ENCODE peak calls at places on chromosomes 13 and 19, in eight cellular contexts. K is type B pancreatic cell; O is CD4-positive, CD25-positive, alpha-beta regulatory T cell; X is stimulated activated CD4-positive, alpha-beta T cell treated with anti-CD3 and anti-CD28 coated beads, Interleukin-15, amount 100 ng/mL, for 1 hour; P is activated CD4-positive, alpha-beta T cell treated with anti-CD3 and anti-CD28 coated beads for 4 hours; Y is Peyer's patch; V is cardiac muscle cell; Z is NCI-H1092. C is an unnamed sample.

GRCh38 chr13:80084086-80084676 is 256.7 kb downstream of the SPRY2 start:
- DNase-seq in K (no peak), O (no peak), X (no peak), P (no peak), Y (no peak), V (peak; percentile 95), Z (peak; percentile 5), C (peak; percentile 93)

GRCh38 chr13:30576528-30576927 is 41.2 kb upstream of the USPL1 start:
- DNase-seq in K (no peak), O (peak; percentile 23), X (peak; percentile 8), P (peak; percentile 47), Y (no peak), V (peak; percentile 62), Z (no peak), C (no peak)

GRCh38 chr13:33524086-33524485 is 238.5 kb upstream of the STARD13 start:
- DNase-seq in K (no peak), O (no peak), X (no peak), P (no peak), Y (no peak), V (peak; percentile 89), Z (no peak), C (no peak)

GRCh38 chr19:5534787-5535586 is 32.8 kb downstream of the TINCR start:
- DNase-seq in K (no peak), O (no peak), X (no peak), P (no peak), Y (no peak), V (no peak), Z (no peak), C (no peak)

GRCh38 chr13:111217661-111218060 is 102.6 kb downstream of the ARHGEF7 start:
- DNase-seq in K (no peak), O (no peak), X (no peak), P (no peak), Y (no peak), V (no peak), Z (no peak), C (no peak)

GRCh38 chr13:52085416-52085815 is 43.5 kb downstream of the NEK5 start:
- DNase-seq in K (no peak), O (no peak), X (no peak), P (no peak), Y (no peak), V (peak; percentile 68), Z (no peak), C (no peak)

GRCh38 chr13:42760949-42761348 is 20.4 kb upstream of the FAM216B start:
- DNase-seq in K (no peak), O (no peak), X (no peak), P (no peak), Y (no peak), V (peak; percentile 92), Z (no peak), C (no peak)

GRCh38 chr13:75902166-75903104 is 266.3 kb downstream of the LMO7 start:
- DNase-seq in K (no peak), O (no peak), X (no peak), P (no peak), Y (no peak), V (no peak), Z (peak; percentile 9), C (peak; percentile 76)

GRCh38 chr19:49809155-49809986 is 3.7 kb downstream of the FUZ start:
- DNase-seq in K (no peak), O (peak; percentile 58), X (no peak), P (peak; percentile 46), Y (peak; percentile 82), V (no peak), Z (no peak), C (peak; percentile 75)

GRCh38 chr13:75628811-75629210 is 7.3 kb upstream of the LMO7 start:
- DNase-seq in K (no peak), O (no peak), X (no peak), P (no peak), Y (no peak), V (no peak), Z (no peak), C (no peak)

GRCh38 chr13:75016225-75016624 is 465.7 kb downstream of the TBC1D4 start:
- DNase-seq in K (no peak), O (no peak), X (no peak), P (no peak), Y (no peak), V (no peak), Z (no peak), C (no peak)